ENCODE peak calls at places on chromosomes 4 and X, in six cellular contexts. K is IMR-90, H is neuronal stem cell, P is mesenchymal stem cell, Z is H9, L is trophoblast cell. C is an unnamed sample.

GRCh38 chr4:8015512-8015911 is 75.9 kb upstream of the AFAP1 start:
- DNase-seq in K (peak; percentile 10), H (no peak), P (peak; percentile 14), Z (no peak), L (no peak), C (no peak)

GRCh38 chr4:70969076-70969475 is 24.4 kb upstream of the DCK start:
- DNase-seq in K (no peak), H (no peak), P (no peak), Z (no peak), L (no peak), C (no peak)

GRCh38 chrX:71215335-71215912 is 7.6 kb upstream of the GJB1 start:
- DNase-seq in K (no peak), H (no peak), P (no peak), Z (no peak), L (no peak), C (no peak)

GRCh38 chr4:105709081-105709450 is 482 bp downstream of the GSTCD start:
- DNase-seq in K (no peak), H (no peak), P (peak; percentile 58), Z (no peak), L (peak; percentile 61), C (no peak)

GRCh38 chr4:87872043-87872442 is 39.3 kb downstream of the MEPE start:
- DNase-seq in K (no peak), H (no peak), P (no peak), Z (no peak), L (no peak), C (no peak)

GRCh38 chr4:48194986-48195773 is 61.1 kb upstream of the TXK start:
- DNase-seq in K (peak; percentile 12), H (no peak), P (peak; percentile 76), Z (no peak), L (no peak), C (no peak)

GRCh38 chr4:150302553-150302952 is 224.3 kb downstream of the DCLK2 start:
- DNase-seq in K (peak; percentile 98), H (no peak), P (peak; percentile 96), Z (no peak), L (peak; percentile 61), C (no peak)

GRCh38 chr4:2400841-2401609 is 17.4 kb downstream of the ZFYVE28 start:
- DNase-seq in K (no peak), H (no peak), P (no peak), Z (no peak), L (no peak), C (no peak)

GRCh38 chr4:48635310-48635709 is 144.8 kb downstream of the FRYL start:
- DNase-seq in K (peak; percentile 37), H (no peak), P (peak; percentile 44), Z (no peak), L (peak; percentile 65), C (no peak)

GRCh38 chr4:154329268-154329858 is 162.2 kb downstream of the DCHS2 start:
- DNase-seq in K (peak; percentile 10), H (no peak), P (peak; percentile 29), Z (no peak), L (peak; percentile 43), C (no peak)

GRCh38 chrX:110327336-110327735 is 9.5 kb upstream of the AMMECR1 start:
- DNase-seq in K (no peak), H (no peak), P (no peak), Z (no peak), L (no peak), C (no peak)

GRCh38 chrX:97389761-97390192 is 506.1 kb downstream of the RPA4 start:
- DNase-seq in K (peak; percentile 84), H (no peak), P (peak; percentile 88), Z (no peak), L (peak; percentile 48), C (no peak)

GRCh38 chrX:97384685-97385084 is 501.0 kb downstream of the RPA4 start:
- DNase-seq in K (no peak), H (no peak), P (no peak), Z (no peak), L (no peak), C (no peak)

DNA sequence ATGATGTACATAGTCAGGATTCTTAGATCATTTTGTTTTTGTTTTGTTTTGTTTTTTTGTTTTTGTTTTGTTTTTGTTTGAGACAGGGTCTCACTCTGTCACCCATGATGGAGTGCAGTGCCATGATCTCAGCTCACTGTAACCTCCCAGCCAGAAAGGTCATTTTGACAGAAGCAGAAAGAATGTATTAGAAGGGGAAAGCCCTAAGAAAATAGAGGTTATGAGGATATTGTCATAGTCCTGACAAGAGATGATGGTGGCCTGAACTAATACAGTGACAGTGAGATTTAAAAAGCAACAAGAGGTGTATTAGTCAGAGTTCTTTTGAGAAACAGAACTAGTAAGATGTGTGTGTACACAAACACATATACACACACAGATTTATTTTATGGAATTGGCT is 503.3 kb downstream of the RPA4 start:
- DNase-seq in K (no peak), H (no peak), P (no peak), Z (no peak), L (no peak), C (no peak)
- H3K14ac ChIP-seq in K (no peak overlapping the region), H (no peak overlapping the region), P (no peak overlapping the region), Z (no peak overlapping the region), L (no peak overlapping the region), C (no peak overlapping the region)

GRCh38 chr4:3727847-3728469 is 38.2 kb upstream of the ADRA2C start:
- DNase-seq in K (no peak), H (no peak), P (no peak), Z (no peak), L (no peak), C (no peak)

GRCh38 chr4:3729188-3729884 is 36.8 kb upstream of the ADRA2C start:
- DNase-seq in K (peak; percentile 61), H (no peak), P (no peak), Z (no peak), L (peak; percentile 9), C (no peak)

GRCh38 chr4:3723232-3723642 is 42.9 kb upstream of the ADRA2C start:
- DNase-seq in K (no peak), H (no peak), P (no peak), Z (no peak), L (no peak), C (no peak)

GRCh38 chr4:3724319-3725231 is 41.6 kb upstream of the ADRA2C start:
- DNase-seq in K (no peak), H (no peak), P (no peak), Z (no peak), L (no peak), C (peak; percentile 71)

GRCh38 chr4:3725936-3726895 is 40.0 kb upstream of the ADRA2C start:
- DNase-seq in K (no peak), H (no peak), P (no peak), Z (no peak), L (no peak), C (no peak)
- H3K14ac ChIP-seq in K (no peak overlapping the region), H (no peak overlapping the region), P (no peak overlapping the region), Z (no peak overlapping the region), L (no peak overlapping the region), C (no peak overlapping the region)

GRCh38 chr4:16729361-16729760 is 169.1 kb downstream of the LDB2 start:
- DNase-seq in K (no peak), H (no peak), P (no peak), Z (no peak), L (no peak), C (no peak)

GRCh38 chr4:16725252-16725651 is 173.2 kb downstream of the LDB2 start:
- DNase-seq in K (no peak), H (no peak), P (no peak), Z (no peak), L (no peak), C (no peak)

GRCh38 chr4:16731776-16732380 is 166.6 kb downstream of the LDB2 start:
- DNase-seq in K (no peak), H (no peak), P (no peak), Z (no peak), L (peak; percentile 12), C (no peak)

GRCh38 chr4:16730522-16730921 is 167.9 kb downstream of the LDB2 start:
- DNase-seq in K (no peak), H (no peak), P (no peak), Z (no peak), L (no peak), C (no peak)

GRCh38 chr4:16727218-16727617 is 171.2 kb downstream of the LDB2 start:
- DNase-seq in K (no peak), H (no peak), P (no peak), Z (no peak), L (no peak), C (no peak)
- H3K14ac ChIP-seq in K (no peak overlapping the region), H (no peak overlapping the region), P (no peak overlapping the region), Z (no peak overlapping the region), L (no peak overlapping the region), C (no peak overlapping the region)

GRCh38 chrX:134146493-134146892 is 90.5 kb upstream of the CCDC160 start:
- DNase-seq in K (no peak), H (no peak), P (no peak), Z (no peak), L (no peak), C (no peak)
- H3K14ac ChIP-seq in K (no peak overlapping the region), H (no peak overlapping the region), P (no peak overlapping the region), Z (no peak overlapping the region), L (no peak overlapping the region), C (no peak overlapping the region)

DNA sequence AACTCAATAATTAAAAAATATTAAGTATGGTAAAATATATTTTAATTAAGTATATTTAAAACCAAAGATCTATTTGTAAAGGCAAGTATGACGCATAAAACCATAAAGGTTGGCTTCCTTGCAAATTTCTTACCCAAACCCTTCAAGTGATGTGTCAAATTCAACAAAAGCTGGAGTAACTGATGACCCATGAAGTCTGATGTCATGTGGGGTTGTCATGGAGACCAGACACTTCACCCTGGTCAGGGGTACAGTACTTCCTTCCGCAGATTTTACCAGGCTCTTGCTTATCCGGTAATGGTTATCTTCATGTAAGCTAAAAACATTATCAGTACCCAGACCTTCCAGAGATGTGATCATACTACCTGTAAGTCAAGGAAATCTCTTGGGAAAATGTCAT is 170.1 kb downstream of the WDFY3 start:
- DNase-seq in K (no peak), H (no peak), P (no peak), Z (no peak), L (no peak), C (no peak)
- H3K14ac ChIP-seq in K (no peak overlapping the region), H (no peak overlapping the region), P (no peak overlapping the region), Z (no peak overlapping the region), L (no peak overlapping the region), C (no peak overlapping the region)

GRCh38 chr4:1379351-1379781 is 26.9 kb downstream of the NKX1-1 start:
- DNase-seq in K (no peak), H (no peak), P (no peak), Z (no peak), L (no peak), C (no peak)
- H3K14ac ChIP-seq in K (no peak overlapping the region), H (peak overlapping the region; percentile 89), P (no peak overlapping the region), Z (no peak overlapping the region), L (no peak overlapping the region), C (no peak overlapping the region)

GRCh38 chr4:29708473-29708872 is 1011.7 kb upstream of the PCDH7 start:
- DNase-seq in K (peak; percentile 88), H (no peak), P (peak; percentile 78), Z (no peak), L (no peak), C (no peak)

GRCh38 chr4:29711226-29711625 is 1008.9 kb upstream of the PCDH7 start:
- DNase-seq in K (peak; percentile 90), H (no peak), P (no peak), Z (no peak), L (no peak), C (no peak)

GRCh38 chr4:29710519-29710918 is 1009.6 kb upstream of the PCDH7 start:
- DNase-seq in K (peak; percentile 14), H (no peak), P (no peak), Z (no peak), L (no peak), C (no peak)
- H3K14ac ChIP-seq in K (peak overlapping the region; percentile 89), H (no peak overlapping the region), P (no peak overlapping the region), Z (no peak overlapping the region), L (no peak overlapping the region), C (no peak overlapping the region)

C was measured in H1.